ENCODE peak calls at places on chromosome 1, in four cellular contexts. W is osteoblast, N is glutamatergic neuron, U is activated B cell treated with CpG ODN at 0.5 μM for 24 hours. Q is an unnamed sample.

GRCh38 chr1:30988045-30988444 is 77.5 kb downstream of the PUM1 start:
- DNase-seq in U (no peak), N (no peak), W (no peak), Q (no peak)

GRCh38 chr1:205458777-205459566 is 3.1 kb upstream of the BLACAT1 start:
- DNase-seq in N (no peak), W (peak; percentile 95), U (no peak), Q (peak; percentile 59)

GRCh38 chr1:39409055-39409816 is 82.2 kb upstream of the BMP8A start:
- DNase-seq in U (peak; percentile 26), N (peak; percentile 59), W (peak; percentile 94), Q (no peak)

GRCh38 chr1:2400576-2400909 is 8.9 kb downstream of the RER1 start:
- DNase-seq in N (no peak), W (no peak), U (no peak), Q (no peak)

GRCh38 chr1:222589462-222590302 is at the start of gene TAF1A:
- DNase-seq in W (peak; percentile 84), U (peak; percentile 67), N (peak; percentile 81), Q (peak; percentile 48)

GRCh38 chr1:9721606-9722377 is 70.3 kb downstream of the PIK3CD start:
- DNase-seq in W (peak; percentile 96), N (peak; percentile 82), U (peak; percentile 69), Q (peak; percentile 65)

GRCh38 chr1:13702425-13703127 is 2.6 kb downstream of the PRDM2 start:
- DNase-seq in U (peak; percentile 51), W (no peak), N (no peak), Q (no peak)

GRCh38 chr1:28682840-28683239 is 14.3 kb downstream of the GMEB1 start:
- DNase-seq in W (peak; percentile 21), U (no peak), N (no peak), Q (no peak)

GRCh38 chr1:32539584-32540571 is 651 bp downstream of the ZBTB8A start:
- DNase-seq in N (peak; percentile 73), U (peak; percentile 19), W (peak; percentile 95), Q (peak; percentile 51)

GRCh38 chr1:92485374-92486250 is 1.1 kb downstream of the GFI1 start:
- DNase-seq in N (peak; percentile 52), W (peak; percentile 89), U (peak; percentile 67), Q (peak; percentile 50)
- TF ChIP-seq CTCF in N (peak; percentile 18), W (no peak), U (no peak), Q (peak; percentile 50)

DNA sequence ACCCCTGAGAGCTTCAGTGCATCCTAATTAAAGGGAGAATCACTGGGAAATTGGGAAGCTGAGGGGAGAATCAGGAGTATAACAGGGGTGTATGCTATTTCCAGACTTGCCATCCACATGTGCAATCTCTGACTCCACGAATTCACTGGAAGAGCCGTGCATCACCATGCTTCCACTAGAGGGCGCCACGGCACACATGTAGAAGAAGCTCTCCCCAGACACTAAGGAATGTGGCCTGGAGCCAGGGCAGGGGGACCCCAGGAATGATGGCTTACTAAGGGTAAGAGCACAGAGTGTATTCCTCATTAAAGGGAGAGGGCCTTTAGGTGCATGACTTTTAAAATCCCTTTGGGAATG is 81.5 kb downstream of the ABCA4 start:
- DNase-seq in W (no peak), U (no peak), N (peak; percentile 81), Q (peak; percentile 62)
- TF ChIP-seq CTCF in W (peak; percentile 97), U (no peak), N (peak; percentile 90), Q (peak; percentile 89)

GRCh38 chr1:156001021-156001681 is 19.6 kb downstream of the SSR2 start:
- DNase-seq in W (no peak), N (no peak), U (no peak), Q (no peak)

GRCh38 chr1:156002182-156002911 is 18.4 kb downstream of the SSR2 start:
- DNase-seq in W (no peak), U (no peak), N (no peak), Q (no peak)

GRCh38 chr1:156004843-156005593 is 15.7 kb downstream of the SSR2 start:
- DNase-seq in U (no peak), N (no peak), W (no peak), Q (no peak)

GRCh38 chr1:156006666-156007376 is 13.9 kb downstream of the SSR2 start:
- DNase-seq in W (peak; percentile 41), N (no peak), U (no peak), Q (no peak)

DNA sequence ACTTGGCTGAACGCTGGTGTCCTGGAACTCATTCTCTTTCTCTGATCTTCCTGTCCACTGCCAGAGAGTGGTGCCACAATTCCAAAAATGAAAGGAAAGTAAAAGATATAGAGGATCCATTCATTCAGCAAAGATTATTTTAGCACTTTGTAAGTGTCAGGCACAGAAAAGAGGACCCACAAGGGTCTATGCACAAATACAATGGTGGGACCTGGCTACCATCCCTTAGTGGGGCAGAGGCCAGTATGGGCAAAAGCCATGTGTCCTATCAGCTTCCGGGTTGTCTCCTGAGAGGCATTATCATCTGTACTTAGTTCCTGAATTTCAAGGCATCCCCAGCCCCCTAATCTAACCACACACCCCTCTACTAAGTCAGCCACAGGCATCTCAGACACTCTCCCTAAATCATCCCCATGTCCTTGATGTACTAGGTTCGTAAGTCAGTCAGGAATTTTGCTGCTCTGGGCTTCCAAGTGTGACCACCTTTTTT is 19.0 kb downstream of the SSR2 start:
- DNase-seq in W (no peak), U (no peak), N (no peak), Q (no peak)
- TF ChIP-seq CTCF in W (no peak), U (no peak), N (no peak), Q (no peak)

GRCh38 chr1:168343566-168343965 is 62.9 kb downstream of the TBX19 start:
- DNase-seq in W (no peak), N (no peak), U (no peak), Q (no peak)

GRCh38 chr1:168341576-168341975 is 60.9 kb downstream of the TBX19 start:
- DNase-seq in W (peak; percentile 41), N (no peak), U (no peak), Q (no peak)

GRCh38 chr1:168345939-168346338 is 65.3 kb downstream of the TBX19 start:
- DNase-seq in U (no peak), W (no peak), N (no peak), Q (no peak)

GRCh38 chr1:168340796-168341510 is 60.3 kb downstream of the TBX19 start:
- DNase-seq in W (no peak), N (no peak), U (no peak), Q (no peak)

DNA sequence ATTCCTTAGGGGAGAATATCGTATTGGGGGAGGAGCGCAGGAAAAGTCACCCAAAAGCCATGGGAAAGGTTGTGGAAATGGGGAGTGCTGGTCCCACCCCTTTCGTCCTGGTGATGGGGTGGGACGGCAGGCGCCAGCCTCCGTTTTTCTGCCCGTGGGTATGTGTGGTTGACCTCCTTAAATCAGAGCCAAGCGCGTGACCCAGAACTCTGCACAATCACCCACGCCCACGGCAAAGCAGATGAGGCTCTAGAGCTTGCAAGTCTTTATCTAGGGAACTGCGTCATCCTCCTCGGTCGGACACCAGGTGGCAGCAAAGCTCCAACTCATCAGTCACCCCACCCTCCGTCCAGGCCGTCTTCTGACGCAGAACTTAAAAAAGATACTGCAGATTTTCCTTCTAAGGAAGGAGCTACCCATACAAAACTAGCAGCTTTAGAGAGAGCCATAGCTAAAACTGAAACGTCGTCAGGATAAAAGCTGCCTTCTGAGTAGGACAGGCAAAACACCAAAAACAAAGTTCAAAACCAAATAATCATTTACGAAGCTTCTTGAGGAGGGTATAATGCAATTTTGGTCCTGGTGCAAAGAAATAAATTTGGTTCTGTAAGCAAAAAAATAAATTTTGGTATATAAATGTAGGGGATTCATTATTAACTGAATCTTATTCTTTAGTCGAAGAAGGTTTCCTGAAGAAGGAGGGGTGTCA is 62.0 kb downstream of the TBX19 start:
- DNase-seq in W (no peak), N (peak; percentile 83), U (peak; percentile 65), Q (peak; percentile 58)
- TF ChIP-seq CTCF in W (peak; percentile 80), N (peak; percentile 81), U (no peak), Q (peak; percentile 78)

GRCh38 chr1:53460666-53461328 is 1.6 kb downstream of the DMRTB1 start:
- DNase-seq in U (no peak), W (no peak), N (no peak), Q (no peak)
- TF ChIP-seq CTCF in U (no peak), W (no peak), N (no peak), Q (no peak)

DNA sequence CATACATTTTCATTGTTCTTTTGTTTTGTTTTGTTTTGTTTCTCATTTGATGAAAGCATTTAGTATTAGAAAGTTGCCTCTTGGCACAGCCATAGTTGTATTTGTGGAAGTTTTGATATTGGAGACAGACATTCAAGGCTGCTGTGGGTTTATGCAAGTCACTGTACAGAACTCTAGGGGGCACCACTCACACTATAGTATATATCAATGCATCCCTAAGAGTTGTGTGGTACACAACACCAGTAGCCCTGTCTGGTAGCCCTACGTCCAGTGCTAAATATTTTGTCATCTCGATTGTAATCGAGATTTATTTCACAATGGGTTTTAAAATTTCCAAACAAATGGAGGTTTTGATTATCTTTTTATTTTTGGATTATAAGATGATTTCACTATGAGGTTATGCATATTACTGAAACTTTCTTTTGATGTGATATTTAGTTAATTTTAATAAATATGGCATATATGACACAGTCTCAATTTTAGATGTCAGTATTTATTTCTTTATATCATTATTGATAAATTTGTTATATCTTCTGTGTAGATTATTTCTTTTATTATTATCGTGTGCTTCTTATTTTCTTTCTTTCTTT is 112.2 kb downstream of the NR5A2 start:
- DNase-seq in W (peak; percentile 91), U (no peak), N (no peak), Q (no peak)
- TF ChIP-seq CTCF in W (peak; percentile 83), U (no peak), N (peak; percentile 70), Q (peak; percentile 54)

DNA sequence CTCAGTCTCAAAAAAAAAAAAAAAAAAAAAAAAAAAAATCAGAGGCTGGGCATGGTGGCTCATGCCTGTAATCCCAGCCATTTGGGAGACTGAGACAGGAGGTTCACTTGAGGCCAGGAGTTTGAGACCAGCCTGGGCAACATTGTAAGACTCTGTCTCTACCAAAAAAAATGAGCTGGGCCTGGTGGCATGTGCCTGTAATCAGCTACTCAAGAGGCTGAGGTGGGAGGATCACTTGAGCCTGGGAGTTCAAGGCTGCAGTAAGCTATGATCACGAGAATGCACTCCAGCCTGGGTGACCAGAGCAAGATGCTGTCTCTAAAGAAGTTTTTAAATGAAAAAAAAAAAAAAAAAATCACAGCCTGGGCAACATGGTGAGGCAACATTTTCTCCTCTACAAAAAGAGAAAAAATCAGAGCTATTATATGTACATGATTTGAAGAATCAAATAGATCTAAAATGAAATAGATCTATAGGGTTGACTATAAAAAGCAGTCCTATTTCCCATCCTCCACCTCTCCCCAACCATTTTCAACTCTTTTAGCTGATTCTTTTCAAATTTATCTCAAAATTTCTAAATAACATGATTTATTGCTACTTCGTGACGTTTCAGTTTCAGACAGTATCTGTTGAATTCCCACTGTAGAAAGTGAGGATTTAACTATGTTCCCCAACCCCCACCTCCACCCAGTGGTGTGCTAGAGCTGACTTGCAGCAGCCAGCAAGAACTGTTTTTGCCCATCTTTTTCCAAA is 10.5 kb downstream of the SEMA4A start:
- DNase-seq in W (no peak), U (no peak), N (no peak), Q (no peak)
- TF ChIP-seq CTCF in W (no peak), U (no peak), N (no peak), Q (no peak)

GRCh38 chr1:53929349-53929945 is 16.1 kb downstream of the IFT25 start:
- DNase-seq in N (no peak), W (no peak), U (no peak), Q (no peak)
- TF ChIP-seq CTCF in N (no peak), W (no peak), U (no peak), Q (no peak)